ENCODE peak calls at places on chromosomes 16 and 17, in four cellular contexts. E is psoas muscle, S is B cell, I is right atrium auricular region. L is an unnamed sample.

GRCh38 chr17:14793237-14793636 is 471.9 kb downstream of the PMP22 start:
- DNase-seq in E (no peak), S (no peak), I (no peak), L (no peak)

GRCh38 chr17:49210158-49211029 is at the start of the genes ABI3 and GNGT2:
- DNase-seq in E (peak), S (peak), I (no peak), L (peak)

GRCh38 chr17:49234509-49235080 is 4.0 kb upstream of the PHOSPHO1 start:
- DNase-seq in E (no peak), S (no peak), I (no peak), L (no peak)

GRCh38 chr16:85010931-85011845 is at the start of gene ZDHHC7:
- DNase-seq in E (peak), S (peak), I (peak), L (peak)

GRCh38 chr16:54193656-54194007 is 93.0 kb downstream of the IRX3 start:
- DNase-seq in E (peak), S (no peak), I (peak), L (peak)

GRCh38 chr16:74024997-74025396 is 271.6 kb upstream of the PSMD7 start:
- DNase-seq in E (no peak), S (no peak), I (no peak), L (no peak)

GRCh38 chr16:71846443-71846842 is 667 bp downstream of the ATXN1L start:
- DNase-seq in E (no peak), S (no peak), I (no peak), L (no peak)

GRCh38 chr16:84465154-84465553 is 39.3 kb downstream of the MEAK7 start:
- DNase-seq in E (no peak), S (no peak), I (no peak), L (no peak)

GRCh38 chr17:19686400-19687090 is 29.8 kb downstream of the SLC47A2 start:
- DNase-seq in E (no peak), S (no peak), I (no peak), L (no peak)

GRCh38 chr17:18950944-18951905 is 740 bp upstream of the SLC5A10 start:
- DNase-seq in E (no peak), S (no peak), I (no peak), L (no peak)

GRCh38 chr17:9177212-9177611 is 155.9 kb downstream of the NTN1 start:
- DNase-seq in E (peak), S (no peak), I (no peak), L (no peak)

GRCh38 chr17:29592850-29593545 is at the start of gene ANKRD13B:
- DNase-seq in E (peak), S (no peak), I (no peak), L (no peak)

GRCh38 chr17:30570191-30570590 is 93.0 kb downstream of the GOSR1 start:
- DNase-seq in E (peak), S (no peak), I (no peak), L (no peak)

GRCh38 chr17:83200231-83200699 is 120.9 kb downstream of the METRNL start:
- DNase-seq in E (peak), S (peak), I (peak), L (peak)

GRCh38 chr16:75024591-75024990 is 25.8 kb downstream of the ZNRF1 start:
- DNase-seq in E (no peak), S (no peak), I (no peak), L (no peak)

GRCh38 chr17:80270104-80270503 is 9.5 kb downstream of the RNF213 start:
- DNase-seq in E (no peak), S (no peak), I (no peak), L (no peak)

GRCh38 chr17:57899822-57900221 is 50.0 kb upstream of the MRPS23 start:
- DNase-seq in E (peak), S (no peak), I (no peak), L (no peak)

GRCh38 chr17:64200080-64201042 is 62.7 kb downstream of the TEX2 start:
- DNase-seq in E (no peak), S (no peak), I (no peak), L (no peak)

GRCh38 chr16:55703003-55704001 is 47.5 kb downstream of the SLC6A2 start:
- DNase-seq in E (no peak), S (no peak), I (peak), L (no peak)

GRCh38 chr16:75308011-75308410 is 56.6 kb upstream of the BCAR1 start:
- DNase-seq in E (no peak), S (no peak), I (no peak), L (no peak)

GRCh38 chr17:7833795-7834553 is at the start of gene KDM6B:
- DNase-seq in E (peak), S (peak), I (peak), L (peak)
- TF ChIP-seq CTCF in E (peak), S (no peak), I (no peak), L (no peak)

DNA sequence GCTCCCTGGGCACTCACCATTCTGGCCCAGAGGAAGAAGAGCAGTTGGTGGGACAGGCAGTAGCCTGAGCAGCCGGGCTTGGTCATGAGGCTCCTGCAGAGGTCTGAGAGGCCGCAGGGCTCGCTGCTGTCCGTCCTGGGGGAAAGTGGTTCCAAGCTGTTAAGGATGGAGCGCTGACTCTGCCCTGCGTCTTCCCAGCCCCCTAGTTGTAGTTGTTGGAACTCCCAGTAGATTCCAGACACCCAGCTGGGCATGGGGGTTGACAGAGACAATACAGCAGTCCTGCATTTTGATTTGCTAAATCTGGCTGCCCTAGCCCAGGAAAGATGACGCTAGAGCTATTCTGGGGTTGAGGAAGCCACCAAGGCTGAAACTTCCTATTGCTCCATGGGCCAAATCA is 7.3 kb downstream of the C16orf89 start:
- DNase-seq in E (no peak), S (no peak), I (no peak), L (no peak)
- TF ChIP-seq CTCF in E (no peak), S (no peak), I (no peak), L (no peak)

GRCh38 chr17:66021757-66022156 is 170.2 kb downstream of the CEP112 start:
- DNase-seq in E (no peak), S (no peak), I (no peak), L (no peak)
- TF ChIP-seq CTCF in E (no peak), S (no peak), I (no peak), L (no peak)

DNA sequence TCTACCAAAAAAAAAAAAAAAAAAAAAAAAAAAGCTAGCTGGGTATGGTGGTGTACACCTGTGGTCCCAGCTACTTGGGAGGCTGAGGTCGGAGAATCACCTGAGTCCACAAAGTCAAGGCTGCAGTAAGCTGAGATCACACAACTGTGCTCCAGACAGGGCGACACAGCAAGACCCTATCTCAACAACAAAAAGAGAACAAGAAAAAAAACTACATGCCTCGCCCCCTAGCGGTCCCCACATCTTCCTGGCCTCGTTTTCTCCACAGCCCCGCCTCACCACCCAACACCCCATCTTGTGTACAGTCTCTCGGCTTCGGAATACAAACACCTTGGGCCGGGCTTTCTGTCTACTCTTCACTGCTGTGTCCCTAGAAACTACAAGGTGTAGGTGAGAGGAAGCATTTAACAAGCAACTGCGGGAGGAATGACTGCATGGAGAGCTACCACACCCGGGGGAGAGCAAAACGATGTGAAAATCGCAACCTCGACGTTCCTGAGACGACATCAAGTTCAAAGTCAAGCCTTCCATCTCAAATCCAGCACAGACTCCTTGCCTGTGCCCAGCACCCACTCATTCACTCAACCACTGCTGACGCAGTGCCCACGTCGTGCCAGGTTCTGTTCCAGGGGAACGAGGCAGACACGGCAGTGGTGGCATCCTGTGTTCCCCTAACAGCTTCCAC is 9.0 kb downstream of the NTAN1 start:
- DNase-seq in E (no peak), S (no peak), I (no peak), L (no peak)
- TF ChIP-seq CTCF in E (no peak), S (no peak), I (no peak), L (no peak)

DNA sequence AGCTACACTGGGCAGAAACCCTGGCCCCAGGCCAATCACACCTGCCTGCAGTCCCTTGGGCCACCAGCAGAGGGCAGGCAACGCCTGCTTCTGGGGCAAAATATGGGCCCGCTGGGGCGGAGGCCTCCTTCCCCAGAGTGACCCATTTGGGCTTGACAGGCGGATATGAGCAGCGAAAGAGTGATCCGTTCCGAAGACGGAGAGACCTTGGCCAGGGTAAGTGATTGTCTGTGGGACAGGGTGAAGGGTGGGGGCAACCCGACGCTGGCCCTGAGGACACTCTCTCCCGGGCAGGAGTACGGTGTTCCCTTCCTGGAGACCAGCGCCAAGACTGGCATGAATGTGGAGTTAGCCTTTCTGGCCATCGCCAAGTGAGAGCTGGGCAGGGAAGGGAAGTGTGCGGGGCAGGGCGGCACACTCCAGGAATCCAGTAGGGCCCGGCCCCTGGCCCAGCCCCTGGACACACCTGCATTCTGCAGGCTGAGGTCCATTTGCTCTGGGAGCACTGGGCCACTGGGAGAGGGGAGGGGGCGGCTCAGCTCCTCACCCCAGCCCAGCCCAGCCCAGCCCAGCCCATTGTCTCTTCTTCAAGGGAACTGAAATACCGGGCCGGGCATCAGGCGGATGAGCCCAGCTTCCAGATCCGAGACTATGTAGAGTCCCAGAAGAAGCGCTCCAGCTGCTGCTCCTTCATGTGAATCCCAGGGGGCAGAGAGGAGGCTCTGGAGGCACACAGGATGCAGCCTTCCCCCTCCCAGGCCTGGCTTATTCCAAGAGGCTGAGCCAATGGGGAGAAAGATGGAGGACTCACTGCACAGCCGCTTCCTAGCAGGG is 3.5 kb upstream of the NHERF1 start:
- DNase-seq in E (peak), S (peak), I (peak), L (peak)
- TF ChIP-seq CTCF in E (peak), S (peak), I (peak), L (peak)

GRCh38 chr17:77606865-77607210 is 351.7 kb upstream of the TNRC6C start:
- DNase-seq in E (no peak), S (no peak), I (no peak), L (no peak)
- TF ChIP-seq CTCF in E (no peak), S (no peak), I (no peak), L (no peak)

DNA sequence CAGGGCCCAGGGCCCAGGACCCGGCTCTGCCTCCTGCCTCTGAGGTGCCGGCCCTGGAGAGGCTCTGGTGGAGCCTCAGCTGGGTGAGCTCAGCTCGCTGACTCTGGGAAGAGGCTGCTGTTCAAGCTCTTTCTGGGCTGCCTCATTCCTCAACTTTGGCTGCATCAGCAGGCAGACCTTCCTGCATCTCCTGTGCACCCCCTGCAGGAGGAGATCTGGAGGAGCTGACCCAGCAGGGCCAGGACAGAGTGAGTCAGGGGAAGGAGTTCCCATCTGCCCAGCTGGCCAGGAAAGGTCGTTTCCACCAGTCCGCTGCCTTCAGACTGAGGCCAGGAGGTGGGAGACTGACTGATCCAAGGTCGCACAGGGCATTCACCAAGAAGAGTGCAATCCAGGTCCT is 10.7 kb downstream of the CRHR1 start:
- DNase-seq in E (no peak), S (no peak), I (no peak), L (no peak)
- TF ChIP-seq CTCF in E (peak), S (no peak), I (no peak), L (no peak)

GRCh38 chr17:7311110-7311698 is 3.8 kb downstream of the EIF5A start:
- DNase-seq in E (no peak), S (no peak), I (no peak), L (no peak)
- TF ChIP-seq CTCF in E (no peak), S (no peak), I (no peak), L (no peak)

DNA sequence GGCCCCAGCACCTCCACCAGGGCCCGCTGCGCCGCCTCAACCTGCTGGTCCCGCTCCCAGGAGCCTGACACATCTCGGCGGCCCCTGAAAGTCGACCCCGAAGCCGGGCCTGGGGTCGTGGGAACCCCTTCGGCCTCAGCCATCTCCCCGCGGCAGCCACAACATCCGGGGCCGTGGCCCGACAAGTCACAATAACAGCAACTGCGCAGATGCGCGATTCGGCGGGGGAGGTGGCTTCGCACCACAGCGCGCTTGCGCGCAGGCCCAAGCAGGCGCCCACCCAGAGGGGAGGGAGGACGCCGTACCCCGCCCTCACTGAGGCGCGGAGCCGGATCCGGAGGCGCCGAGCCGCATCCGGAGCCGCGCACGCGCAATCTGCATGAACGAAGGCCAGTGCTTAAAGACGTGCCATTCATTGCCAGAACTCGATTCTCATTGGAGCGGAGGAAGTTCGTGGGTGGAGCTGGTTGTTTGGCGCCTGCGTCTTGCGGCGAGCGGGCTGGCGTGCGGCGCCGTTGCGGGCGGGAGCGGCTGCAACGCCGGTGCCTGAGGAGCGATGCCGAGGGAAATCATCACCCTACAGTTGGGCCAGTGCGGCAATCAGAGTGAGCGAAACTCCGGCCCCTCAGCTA is at the start of the genes RETREG3 and TUBG1:
- DNase-seq in E (peak), S (peak), I (peak), L (peak)
- TF ChIP-seq CTCF in E (peak), S (peak), I (no peak), L (no peak)

L was measured in natural killer cell.